ENCODE peak calls at places on chromosomes 6 and 20, in ten cellular contexts. E is A172, D is small intestine, Q is uterus, B is astrocyte of the spinal cord, R is lower lobe of right lung, U is DMS153, H is AG09309, K is OCI-LY7, Z is aorta. G is an unnamed sample.

GRCh38 chr6:33744895-33745546 is 1.7 kb downstream of the IP6K3 start:
- DNase-seq in E (peak), D (peak), Q (peak), B (no peak), R (no peak), U (peak), H (no peak), K (no peak), Z (no peak), G (no peak)

GRCh38 chr6:82408952-82409421 is 45.4 kb downstream of the TPBG start:
- DNase-seq in E (peak), D (no peak), Q (no peak), B (peak), R (no peak), U (no peak), H (peak), K (no peak), Z (no peak), G (peak)

GRCh38 chr6:85113934-85114582 is 335.8 kb upstream of the NT5E start:
- DNase-seq in E (no peak), D (no peak), Q (no peak), B (no peak), R (no peak), U (no peak), H (no peak), K (no peak), Z (no peak), G (peak)

GRCh38 chr6:123803456-123803861 is 206 bp upstream of the NKAIN2 start:
- DNase-seq in E (no peak), D (no peak), Q (no peak), B (no peak), R (no peak), U (no peak), H (no peak), K (no peak), Z (no peak), G (no peak)

GRCh38 chr6:15539722-15540270 is 123.0 kb downstream of the DTNBP1 start:
- DNase-seq in E (no peak), D (no peak), Q (no peak), B (no peak), R (no peak), U (no peak), H (no peak), K (no peak), Z (no peak), G (no peak)

GRCh38 chr6:138094260-138094659 is 13.0 kb downstream of the PERP start:
- DNase-seq in E (no peak), D (no peak), Q (no peak), B (no peak), R (no peak), U (no peak), H (no peak), K (no peak), Z (no peak), G (no peak)

GRCh38 chr6:165850434-165851019 is 187.5 kb upstream of the PDE10A start:
- DNase-seq in E (peak), D (peak), Q (peak), B (peak), R (peak), U (peak), H (no peak), K (peak), Z (no peak), G (peak)

GRCh38 chr6:122676688-122677087 is 66.5 kb downstream of the PKIB start:
- DNase-seq in E (no peak), D (no peak), Q (no peak), B (no peak), R (no peak), U (no peak), H (no peak), K (no peak), Z (no peak), G (no peak)

GRCh38 chr6:109793793-109794192 is 102.7 kb downstream of the FIG4 start:
- DNase-seq in E (peak), D (peak), Q (peak), B (peak), R (no peak), U (peak), H (peak), K (no peak), Z (no peak), G (peak)

GRCh38 chr6:156658186-156658585 is 119.0 kb upstream of the ARID1B start:
- DNase-seq in E (peak), D (no peak), Q (no peak), B (peak), R (no peak), U (no peak), H (peak), K (no peak), Z (no peak), G (peak)

GRCh38 chr20:50409495-50409894 is 100.7 kb upstream of the PTPN1 start:
- DNase-seq in E (no peak), D (peak), Q (peak), B (no peak), R (no peak), U (no peak), H (no peak), K (no peak), Z (no peak), G (peak)

GRCh38 chr20:14951707-14952106 is 614.3 kb upstream of the FLRT3 start:
- DNase-seq in E (peak), D (no peak), Q (no peak), B (peak), R (no peak), U (no peak), H (peak), K (no peak), Z (no peak), G (peak)

GRCh38 chr6:154060076-154060475 is 21.0 kb downstream of the OPRM1 start:
- DNase-seq in E (no peak), D (no peak), Q (no peak), B (no peak), R (no peak), U (no peak), H (no peak), K (no peak), Z (no peak), G (no peak)

GRCh38 chr6:149316108-149316727 is 1.3 kb upstream of the TAB2 start:
- DNase-seq in E (no peak), D (no peak), Q (no peak), B (no peak), R (no peak), U (no peak), H (no peak), K (no peak), Z (no peak), G (no peak)

GRCh38 chr6:155530219-155530834 is 74.7 kb upstream of the NOX3 start:
- DNase-seq in E (peak), D (peak), Q (no peak), B (peak), R (no peak), U (no peak), H (peak), K (peak), Z (no peak), G (peak)

GRCh38 chr6:158629376-158630221 is 14.9 kb downstream of the DYNLT1 start:
- DNase-seq in E (no peak), D (peak), Q (peak), B (no peak), R (no peak), U (no peak), H (no peak), K (peak), Z (no peak), G (no peak)

GRCh38 chr6:22221211-22221610 is 75.6 kb downstream of the PRL start:
- DNase-seq in E (no peak), D (no peak), Q (no peak), B (peak), R (no peak), U (no peak), H (no peak), K (no peak), Z (no peak), G (no peak)

GRCh38 chr6:27700337-27700736 is 211.9 kb downstream of the OR2B2 start:
- DNase-seq in E (no peak), D (no peak), Q (no peak), B (no peak), R (no peak), U (no peak), H (no peak), K (no peak), Z (no peak), G (no peak)

GRCh38 chr6:142165227-142165626 is 18.2 kb downstream of the VTA1 start:
- DNase-seq in E (no peak), D (no peak), Q (no peak), B (no peak), R (no peak), U (no peak), H (no peak), K (no peak), Z (no peak), G (no peak)

GRCh38 chr6:157376706-157377230 is 4.2 kb upstream of the ZDHHC14 start:
- DNase-seq in E (no peak), D (no peak), Q (no peak), B (peak), R (no peak), U (peak), H (peak), K (peak), Z (no peak), G (peak)

GRCh38 chr6:73002588-73002987 is 222.7 kb downstream of the KHDC1L start:
- DNase-seq in E (no peak), D (no peak), Q (no peak), B (no peak), R (no peak), U (no peak), H (no peak), K (no peak), Z (no peak), G (no peak)

G was measured in AG10803.